ENCODE peak calls at places on chromosomes 5 and 9, in four cellular contexts. One of them, this sample, is unnamed.

GRCh38 chr5:147413266-147413665 is 96.6 kb downstream of the DPYSL3 start:
- DNase-seq in H1: no peak
- DNase-seq in GM12878: no peak
- DNase-seq in HepG2: no peak
- DNase-seq in this sample: no peak

GRCh38 chr5:107248065-107248695 is 422.6 kb downstream of the EFNA5 start:
- DNase-seq in H1: peak; percentile 34
- DNase-seq in HepG2: no peak
- DNase-seq in GM12878: peak; percentile 13
- DNase-seq in this sample: peak; percentile 18

GRCh38 chr5:65742565-65743231 is 20.7 kb downstream of the NLN start:
- DNase-seq in HepG2: peak; percentile 40
- DNase-seq in H1: no peak
- DNase-seq in GM12878: peak; percentile 21
- DNase-seq in this sample: no peak

GRCh38 chr9:25876248-25876647 is 198.0 kb upstream of the TUSC1 start:
- DNase-seq in HepG2: no peak
- DNase-seq in H1: no peak
- DNase-seq in GM12878: no peak
- DNase-seq in this sample: no peak

GRCh38 chr5:169071-169727 is 22.1 kb upstream of the LRRC14B start:
- DNase-seq in HepG2: no peak
- DNase-seq in GM12878: no peak
- DNase-seq in H1: no peak
- DNase-seq in this sample: no peak

GRCh38 chr9:13970426-13970825 is 343.5 kb downstream of the NFIB start:
- DNase-seq in HepG2: no peak
- DNase-seq in H1: no peak
- DNase-seq in GM12878: no peak
- DNase-seq in this sample: no peak

GRCh38 chr9:109122726-109123621 is 3.2 kb upstream of the TMEM245 start:
- DNase-seq in GM12878: no peak
- DNase-seq in H1: no peak
- DNase-seq in HepG2: peak; percentile 60
- DNase-seq in this sample: no peak

GRCh38 chr5:136036991-136037705 is 8.4 kb downstream of the TGFBI start:
- DNase-seq in GM12878: peak; percentile 40
- DNase-seq in HepG2: no peak
- DNase-seq in H1: no peak
- DNase-seq in this sample: no peak

GRCh38 chr5:91074615-91075014 is 308.5 kb downstream of the ARRDC3 start:
- DNase-seq in HepG2: peak; percentile 5
- DNase-seq in H1: no peak
- DNase-seq in GM12878: peak; percentile 23
- DNase-seq in this sample: no peak

GRCh38 chr9:16787724-16788123 is 82.7 kb downstream of the BNC2 start:
- DNase-seq in HepG2: no peak
- DNase-seq in H1: no peak
- DNase-seq in GM12878: no peak
- DNase-seq in this sample: no peak

GRCh38 chr5:71703941-71704340 is 15.1 kb upstream of the CARTPT start:
- DNase-seq in HepG2: no peak
- DNase-seq in GM12878: no peak
- DNase-seq in H1: no peak
- DNase-seq in this sample: no peak

GRCh38 chr5:105905392-105905791 is 1765.3 kb downstream of the EFNA5 start:
- DNase-seq in GM12878: no peak
- DNase-seq in H1: no peak
- DNase-seq in HepG2: no peak
- DNase-seq in this sample: no peak

GRCh38 chr9:93905473-93906133 is 49.6 kb downstream of the BARX1 start:
- DNase-seq in H1: no peak
- DNase-seq in GM12878: no peak
- DNase-seq in HepG2: no peak
- DNase-seq in this sample: no peak

GRCh38 chr5:111948517-111948916 is 191.5 kb upstream of the NREP start:
- DNase-seq in HepG2: no peak
- DNase-seq in H1: no peak
- DNase-seq in GM12878: no peak
- DNase-seq in this sample: no peak

GRCh38 chr9:16217933-16218830 is 652.3 kb downstream of the BNC2 start:
- DNase-seq in GM12878: no peak
- DNase-seq in HepG2: no peak
- DNase-seq in H1: no peak
- DNase-seq in this sample: no peak

GRCh38 chr9:35002623-35003022 is 13.1 kb downstream of the DNAJB5 start:
- DNase-seq in HepG2: no peak
- DNase-seq in GM12878: no peak
- DNase-seq in H1: no peak
- DNase-seq in this sample: no peak

GRCh38 chr5:103305829-103306228 is 47.3 kb downstream of the MACIR start:
- DNase-seq in HepG2: no peak
- DNase-seq in GM12878: no peak
- DNase-seq in H1: no peak
- DNase-seq in this sample: no peak

GRCh38 chr5:137365126-137365865 is 133.8 kb downstream of the SPOCK1 start:
- DNase-seq in H1: no peak
- DNase-seq in HepG2: no peak
- DNase-seq in GM12878: no peak
- DNase-seq in this sample: no peak

GRCh38 chr9:105026451-105026850 is 98.5 kb upstream of the ABCA1 start:
- DNase-seq in HepG2: no peak
- DNase-seq in H1: no peak
- DNase-seq in GM12878: no peak
- DNase-seq in this sample: no peak

GRCh38 chr5:160129841-160130240 is 10.6 kb upstream of the PWWP2A start:
- DNase-seq in GM12878: no peak
- DNase-seq in HepG2: no peak
- DNase-seq in H1: no peak
- DNase-seq in this sample: no peak

GRCh38 chr9:92480332-92480771 is 2.0 kb downstream of the ASPN start:
- DNase-seq in HepG2: no peak
- DNase-seq in H1: no peak
- DNase-seq in GM12878: no peak
- DNase-seq in this sample: no peak

GRCh38 chr5:54175-54730 is 37.7 kb upstream of the PLEKHG4B start:
- DNase-seq in H1: no peak
- DNase-seq in GM12878: no peak
- DNase-seq in HepG2: no peak
- DNase-seq in this sample: no peak

GRCh38 chr9:109652971-109653370 is 127.0 kb upstream of the PALM2AKAP2 start:
- DNase-seq in HepG2: peak; percentile 5
- DNase-seq in H1: no peak
- DNase-seq in GM12878: no peak
- DNase-seq in this sample: no peak

GRCh38 chr9:10613413-10613812 is 611 bp upstream of the PTPRD start:
- DNase-seq in H1: no peak
- DNase-seq in HepG2: no peak
- DNase-seq in GM12878: no peak
- DNase-seq in this sample: no peak

GRCh38 chr9:19298601-19299000 is 68.1 kb downstream of the DENND4C start:
- DNase-seq in HepG2: no peak
- DNase-seq in GM12878: no peak
- DNase-seq in H1: no peak
- DNase-seq in this sample: no peak

GRCh38 chr9:129495422-129496186 is 125.3 kb downstream of the C9orf50 start:
- DNase-seq in HepG2: peak; percentile 86
- DNase-seq in H1: peak; percentile 87
- DNase-seq in GM12878: no peak
- DNase-seq in this sample: peak; percentile 95

GRCh38 chr5:58016892-58017291 is 443.0 kb downstream of the PLK2 start:
- DNase-seq in HepG2: no peak
- DNase-seq in H1: no peak
- DNase-seq in GM12878: no peak
- DNase-seq in this sample: no peak

GRCh38 chr5:167951121-167951520 is 340.3 kb upstream of the WWC1 start:
- DNase-seq in HepG2: no peak
- DNase-seq in H1: no peak
- DNase-seq in GM12878: no peak
- DNase-seq in this sample: no peak

GRCh38 chr5:58462623-58463230 is 2.8 kb upstream of the PLK2 start:
- DNase-seq in GM12878: no peak
- DNase-seq in HepG2: peak; percentile 65
- DNase-seq in H1: no peak
- DNase-seq in this sample: peak; percentile 33

GRCh38 chr5:75460532-75460931 is 50.9 kb downstream of the CERT1 start:
- DNase-seq in GM12878: no peak
- DNase-seq in H1: no peak
- DNase-seq in HepG2: no peak
- DNase-seq in this sample: no peak

DNA sequence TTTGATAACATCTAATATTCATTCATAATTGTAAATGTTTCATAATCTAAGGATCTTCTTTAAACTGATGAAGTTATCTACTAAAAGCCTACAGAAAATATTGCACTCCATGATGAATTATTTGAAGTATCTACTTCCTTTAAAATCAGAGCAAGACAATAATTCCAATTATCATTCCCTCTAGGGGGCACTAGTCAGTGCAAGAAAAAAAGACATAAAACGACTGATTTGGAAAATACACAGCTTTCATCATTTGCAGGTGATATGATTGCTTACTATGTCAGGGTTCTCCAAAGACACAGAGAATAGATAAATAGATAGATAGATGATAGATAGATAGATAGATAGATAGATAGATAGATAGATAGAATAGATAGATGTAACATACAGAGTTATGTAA is 13.5 kb upstream of the GRM6 start:
- DNase-seq in GM12878: no peak
- DNase-seq in H1: no peak
- DNase-seq in HepG2: no peak
- DNase-seq in this sample: no peak
- H3K4me3 ChIP-seq in GM12878: no peak overlapping the region
- H3K4me3 ChIP-seq in H1: no peak overlapping the region
- H3K4me3 ChIP-seq in HepG2: no peak overlapping the region
- H3K4me3 ChIP-seq in this sample: no peak overlapping the region

GRCh38 chr9:89444212-89444611 is 53.7 kb downstream of the SEMA4D start:
- DNase-seq in H1: no peak
- DNase-seq in GM12878: no peak
- DNase-seq in HepG2: no peak
- DNase-seq in this sample: no peak
- TF ChIP-seq SUZ12 in H1: no peak
- TF ChIP-seq SUZ12 in GM12878: no peak
- TF ChIP-seq SUZ12 in HepG2: no peak
- TF ChIP-seq SUZ12 in this sample: no peak

GRCh38 chr9:137031904-137032639 is at the start of gene FUT7:
- DNase-seq in H1: no peak
- DNase-seq in GM12878: no peak
- DNase-seq in HepG2: no peak
- DNase-seq in this sample: no peak
- H3K4me3 ChIP-seq in H1: no peak within 1 kb of the TSS
- H3K4me3 ChIP-seq in GM12878: no peak within 1 kb of the TSS
- H3K4me3 ChIP-seq in HepG2: no peak within 1 kb of the TSS
- H3K4me3 ChIP-seq in this sample: no peak within 1 kb of the TSS

GRCh38 chr9:132789706-132790105 is 88.4 kb downstream of the AK8 start:
- DNase-seq in HepG2: no peak
- DNase-seq in GM12878: no peak
- DNase-seq in H1: no peak
- DNase-seq in this sample: no peak
- TF ChIP-seq SUZ12 in HepG2: no peak
- TF ChIP-seq SUZ12 in GM12878: no peak
- TF ChIP-seq SUZ12 in H1: no peak
- TF ChIP-seq SUZ12 in this sample: no peak

GRCh38 chr5:139652788-139653241 is 4.7 kb downstream of the CXXC5 start:
- DNase-seq in GM12878: no peak
- DNase-seq in H1: no peak
- DNase-seq in HepG2: no peak
- DNase-seq in this sample: no peak
- H3K4me3 ChIP-seq in GM12878: peak overlapping the region; percentile 66
- H3K4me3 ChIP-seq in H1: no peak overlapping the region
- H3K4me3 ChIP-seq in HepG2: no peak overlapping the region
- H3K4me3 ChIP-seq in this sample: no peak overlapping the region

GRCh38 chr5:54745599-54745998 is 228.0 kb downstream of the SNX18 start:
- DNase-seq in H1: no peak
- DNase-seq in GM12878: no peak
- DNase-seq in HepG2: no peak
- DNase-seq in this sample: no peak
- TF ChIP-seq SUZ12 in H1: no peak
- TF ChIP-seq SUZ12 in GM12878: no peak
- TF ChIP-seq SUZ12 in HepG2: no peak
- TF ChIP-seq SUZ12 in this sample: no peak

DNA sequence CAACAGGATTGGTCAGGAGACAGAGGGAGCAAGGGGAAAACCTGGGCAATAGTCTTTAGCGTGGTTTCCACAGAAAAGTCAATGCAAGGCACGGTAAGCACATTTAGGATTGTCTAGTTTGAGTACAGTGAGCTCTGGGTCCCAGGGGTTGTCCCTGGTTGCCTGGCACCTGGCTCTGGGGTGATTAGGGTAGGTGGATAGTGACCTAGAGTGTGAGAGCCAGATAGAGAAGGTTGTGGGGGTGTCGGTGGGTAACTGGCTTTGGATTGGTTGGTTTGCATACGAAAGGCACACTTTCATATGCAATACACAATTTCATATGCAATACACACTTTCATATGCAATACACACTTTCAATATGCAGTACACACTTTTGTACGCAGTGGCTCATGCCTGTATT is 20.1 kb upstream of the GOLM1 start:
- DNase-seq in HepG2: no peak
- DNase-seq in H1: no peak
- DNase-seq in GM12878: no peak
- DNase-seq in this sample: no peak
- H3K4me3 ChIP-seq in HepG2: no peak overlapping the region
- H3K4me3 ChIP-seq in H1: no peak overlapping the region
- H3K4me3 ChIP-seq in GM12878: no peak overlapping the region
- H3K4me3 ChIP-seq in this sample: no peak overlapping the region

DNA sequence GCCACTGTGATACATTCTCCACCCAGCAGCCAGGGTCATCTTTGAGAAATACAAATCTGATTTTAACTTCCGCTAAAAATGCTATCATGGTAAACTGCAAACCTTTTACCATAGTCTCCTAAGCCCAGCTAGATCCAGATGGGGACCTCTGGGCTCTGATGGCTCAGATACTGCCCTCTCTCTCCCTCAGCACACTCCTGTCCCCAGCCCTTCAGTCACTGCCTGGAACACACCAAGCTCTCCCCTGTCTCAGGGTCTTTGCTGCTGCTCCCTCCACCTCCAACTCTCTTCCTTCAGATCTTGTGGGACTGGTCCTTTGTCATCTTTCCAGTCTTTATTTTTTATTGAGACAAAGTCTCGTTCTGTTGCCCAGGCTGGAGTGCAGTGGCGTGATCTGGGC is 65.1 kb downstream of the SPRY4 start:
- DNase-seq in H1: no peak
- DNase-seq in HepG2: no peak
- DNase-seq in GM12878: no peak
- DNase-seq in this sample: no peak
- TF ChIP-seq SUZ12 in H1: no peak
- TF ChIP-seq SUZ12 in HepG2: no peak
- TF ChIP-seq SUZ12 in GM12878: no peak
- TF ChIP-seq SUZ12 in this sample: no peak